ENCODE peak calls at places on chromosome 2, in seven cellular contexts. Y is cardiac fibroblast; V is anterior cingulate cortex; B is stimulated activated CD4-positive, alpha-beta T cell treated with anti-CD3 and anti-CD28 coated beads, Interleukin-2, amount 100 ng/mL, for 48 hours; N is globus pallidus; D is AG08396; Q is OCI-LY7. A is an unnamed sample.

GRCh38 chr2:132915812-132916211 is 245.8 kb upstream of the LYPD1 start:
- DNase-seq in V (no peak), Y (peak), N (no peak), D (no peak), Q (no peak), B (no peak), A (no peak)

GRCh38 chr2:160328748-160329147 is 128.7 kb upstream of the ITGB6 start:
- DNase-seq in Q (no peak), N (no peak), Y (no peak), D (no peak), V (no peak), B (no peak), A (no peak)

GRCh38 chr2:233275223-233275622 is 23.8 kb downstream of the ATG16L1 start:
- DNase-seq in V (no peak), B (no peak), D (no peak), Y (no peak), Q (no peak), N (no peak), A (no peak)

GRCh38 chr2:100427627-100428258 is 10.3 kb upstream of the CHST10 start:
- DNase-seq in N (peak), B (peak), D (peak), Q (peak), Y (peak), V (peak), A (no peak)

GRCh38 chr2:98134138-98134537 is 47.2 kb downstream of the VWA3B start:
- DNase-seq in V (no peak), D (no peak), B (peak), N (no peak), Y (peak), Q (no peak), A (no peak)

GRCh38 chr2:238847841-238848565 is at the start of gene TWIST2:
- DNase-seq in N (peak), V (no peak), Y (peak), Q (no peak), B (no peak), D (peak), A (peak)

GRCh38 chr2:64036343-64036742 is 17.1 kb upstream of the VPS54 start:
- DNase-seq in Y (peak), Q (no peak), D (peak), V (no peak), N (no peak), B (no peak), A (no peak)

GRCh38 chr2:144071461-144071860 is 448.5 kb downstream of the ZEB2 start:
- DNase-seq in N (no peak), B (no peak), D (peak), V (no peak), Y (peak), Q (no peak), A (no peak)

GRCh38 chr2:96800061-96800761 is 15.9 kb upstream of the CNNM3 start:
- DNase-seq in D (no peak), Y (no peak), Q (no peak), B (no peak), V (no peak), N (no peak), A (no peak)

GRCh38 chr2:242075683-242076082 is 206.2 kb downstream of the RTP5 start:
- DNase-seq in D (no peak), Y (peak), B (no peak), Q (no peak), V (no peak), N (no peak), A (no peak)

GRCh38 chr2:153197635-153198386 is 280.8 kb downstream of the RPRM start:
- DNase-seq in Q (no peak), N (no peak), B (no peak), V (no peak), D (no peak), Y (no peak), A (no peak)

GRCh38 chr2:218964041-218964771 is 4.7 kb downstream of the CDK5R2 start:
- DNase-seq in Y (peak), V (no peak), D (peak), Q (no peak), B (no peak), N (no peak), A (no peak)

GRCh38 chr2:219446101-219446504 is 11.5 kb downstream of the SPEG start:
- DNase-seq in V (peak), B (no peak), Y (peak), D (peak), N (no peak), Q (peak), A (no peak)

GRCh38 chr2:37318401-37318800 is 6.2 kb downstream of the PRKD3 start:
- DNase-seq in V (no peak), B (no peak), Q (peak), N (peak), Y (peak), D (peak), A (peak)

GRCh38 chr2:227006189-227006897 is 157.7 kb downstream of the COL4A4 start:
- DNase-seq in Q (no peak), N (no peak), V (no peak), D (no peak), B (no peak), Y (no peak), A (no peak)

GRCh38 chr2:20030224-20030623 is 17.8 kb upstream of the MATN3 start:
- DNase-seq in N (no peak), Y (no peak), B (no peak), Q (no peak), D (no peak), V (no peak), A (no peak)

GRCh38 chr2:120539937-120540718 is 194.2 kb downstream of the INHBB start:
- DNase-seq in B (no peak), D (peak), Y (peak), V (no peak), Q (no peak), N (no peak), A (peak)

GRCh38 chr2:180573951-180574350 is 406.5 kb upstream of the UBE2E3 start:
- DNase-seq in N (no peak), Q (no peak), Y (peak), V (no peak), B (no peak), D (peak), A (peak)

GRCh38 chr2:241066893-241067341 is 35.2 kb downstream of the MTERF4 start:
- DNase-seq in V (no peak), N (no peak), B (no peak), D (peak), Y (no peak), Q (no peak), A (no peak)

GRCh38 chr2:161681043-161681442 is 56.8 kb downstream of the SLC4A10 start:
- DNase-seq in V (no peak), D (no peak), B (no peak), N (no peak), Y (peak), Q (no peak), A (no peak)

GRCh38 chr2:174334781-174335604 is at the start of gene SP9:
- DNase-seq in N (no peak), V (no peak), Y (no peak), Q (no peak), B (peak), D (peak), A (no peak)

GRCh38 chr2:239375278-239376061 is 25.4 kb downstream of the HDAC4 start:
- DNase-seq in Y (no peak), D (no peak), V (no peak), B (no peak), Q (no peak), N (no peak), A (no peak)

GRCh38 chr2:156333274-156333950 is 891 bp upstream of the NR4A2 start:
- DNase-seq in B (peak), V (no peak), Y (no peak), Q (no peak), D (peak), N (no peak), A (no peak)

GRCh38 chr2:127104881-127105655 is 1.9 kb downstream of the BIN1 start:
- DNase-seq in D (no peak), V (no peak), B (no peak), N (no peak), Q (no peak), Y (no peak), A (no peak)

GRCh38 chr2:163551974-163552373 is 183.8 kb downstream of the FIGN start:
- DNase-seq in N (no peak), V (no peak), Y (peak), B (no peak), Q (no peak), D (no peak), A (no peak)

GRCh38 chr2:9539530-9539929 is 16.1 kb downstream of the ADAM17 start:
- DNase-seq in Q (no peak), V (no peak), B (no peak), N (no peak), Y (peak), D (no peak), A (no peak)

GRCh38 chr2:109476908-109477441 is 136.8 kb downstream of the SEPTIN10 start:
- DNase-seq in Y (no peak), V (no peak), B (no peak), D (no peak), Q (no peak), N (no peak), A (no peak)

GRCh38 chr2:98869272-98869641 is 66.8 kb downstream of the CRACDL start:
- DNase-seq in Q (no peak), Y (no peak), D (no peak), V (no peak), N (no peak), B (no peak), A (no peak)

GRCh38 chr2:61220768-61221167 is 58.8 kb downstream of the C2orf74 start:
- DNase-seq in D (peak), B (no peak), Q (no peak), V (no peak), N (no peak), Y (peak), A (peak)

GRCh38 chr2:173148520-173148919 is 72.9 kb downstream of the MAP3K20 start:
- DNase-seq in Y (peak), N (no peak), B (no peak), V (no peak), D (no peak), Q (no peak), A (no peak)

GRCh38 chr2:241636182-241636982 is 576 bp downstream of the THAP4 start:
- DNase-seq in Q (peak), N (peak), V (no peak), Y (peak), D (peak), B (no peak), A (no peak)

GRCh38 chr2:43414586-43415125 is 181.2 kb downstream of the THADA start:
- DNase-seq in B (no peak), V (no peak), D (no peak), Q (no peak), Y (no peak), N (no peak), A (no peak)

GRCh38 chr2:202152104-202152771 is 79.2 kb downstream of the KIAA2012 start:
- DNase-seq in V (no peak), Y (no peak), N (no peak), Q (no peak), D (no peak), B (no peak), A (peak)

GRCh38 chr2:28391564-28392296 is 928 bp upstream of the FOSL2 start:
- DNase-seq in D (peak), B (peak), Q (peak), N (peak), V (peak), Y (peak), A (peak)

GRCh38 chr2:64730551-64731305 is 77.0 kb upstream of the SERTAD2 start:
- DNase-seq in N (peak), Q (peak), D (peak), V (no peak), Y (peak), B (no peak), A (no peak)

GRCh38 chr2:98911376-98912154 is 24.5 kb downstream of the CRACDL start:
- DNase-seq in V (no peak), Y (peak), Q (no peak), N (no peak), D (no peak), B (no peak), A (no peak)

GRCh38 chr2:25041307-25041927 is 459 bp upstream of the EFR3B start:
- DNase-seq in V (no peak), Q (peak), D (peak), N (peak), Y (peak), B (no peak), A (no peak)